ENCODE peak calls at places on chromosome 13, in eight cellular contexts. One of them, this sample, is unnamed.

GRCh38 chr13:67052550-67053237 is 177.4 kb downstream of the PCDH9 start:
- DNase-seq in HL-60: no peak
- DNase-seq in amniotic stem cell: no peak
- DNase-seq in activated naive CD4-positive, alpha-beta T cell treated with Interleukin-2 at 50 U/mL for 16 hours: no peak
- DNase-seq in BE2C: no peak
- DNase-seq in RWPE1: no peak
- DNase-seq in RCC 7860: no peak
- DNase-seq in SK-N-DZ: peak; percentile 22
- DNase-seq in this sample: no peak

GRCh38 chr13:60509601-60510386 is 112.8 kb downstream of the TDRD3 start:
- DNase-seq in HL-60: no peak
- DNase-seq in amniotic stem cell: no peak
- DNase-seq in activated naive CD4-positive, alpha-beta T cell treated with Interleukin-2 at 50 U/mL for 16 hours: no peak
- DNase-seq in BE2C: no peak
- DNase-seq in RWPE1: peak; percentile 1
- DNase-seq in RCC 7860: peak; percentile 25
- DNase-seq in SK-N-DZ: no peak
- DNase-seq in this sample: no peak

GRCh38 chr13:27370305-27370853 is 54.0 kb upstream of the GTF3A start:
- DNase-seq in HL-60: no peak
- DNase-seq in amniotic stem cell: no peak
- DNase-seq in activated naive CD4-positive, alpha-beta T cell treated with Interleukin-2 at 50 U/mL for 16 hours: no peak
- DNase-seq in BE2C: no peak
- DNase-seq in RWPE1: no peak
- DNase-seq in RCC 7860: no peak
- DNase-seq in SK-N-DZ: no peak
- DNase-seq in this sample: no peak

GRCh38 chr13:50474094-50474654 is 369.3 kb downstream of the DLEU7 start:
- DNase-seq in HL-60: no peak
- DNase-seq in amniotic stem cell: no peak
- DNase-seq in activated naive CD4-positive, alpha-beta T cell treated with Interleukin-2 at 50 U/mL for 16 hours: no peak
- DNase-seq in BE2C: no peak
- DNase-seq in RWPE1: no peak
- DNase-seq in RCC 7860: no peak
- DNase-seq in SK-N-DZ: no peak
- DNase-seq in this sample: no peak

GRCh38 chr13:97205971-97206370 is 16.2 kb upstream of the MBNL2 start:
- DNase-seq in HL-60: no peak
- DNase-seq in amniotic stem cell: no peak
- DNase-seq in activated naive CD4-positive, alpha-beta T cell treated with Interleukin-2 at 50 U/mL for 16 hours: no peak
- DNase-seq in BE2C: no peak
- DNase-seq in RWPE1: peak; percentile 48
- DNase-seq in RCC 7860: peak; percentile 46
- DNase-seq in SK-N-DZ: peak; percentile 63
- DNase-seq in this sample: no peak

GRCh38 chr13:46860734-46861133 is 36.1 kb downstream of the HTR2A start:
- DNase-seq in HL-60: no peak
- DNase-seq in amniotic stem cell: no peak
- DNase-seq in activated naive CD4-positive, alpha-beta T cell treated with Interleukin-2 at 50 U/mL for 16 hours: no peak
- DNase-seq in BE2C: peak; percentile 16
- DNase-seq in RWPE1: no peak
- DNase-seq in RCC 7860: no peak
- DNase-seq in SK-N-DZ: no peak
- DNase-seq in this sample: no peak

GRCh38 chr13:61052175-61052574 is 363.5 kb downstream of the PCDH20 start:
- DNase-seq in HL-60: no peak
- DNase-seq in amniotic stem cell: no peak
- DNase-seq in activated naive CD4-positive, alpha-beta T cell treated with Interleukin-2 at 50 U/mL for 16 hours: no peak
- DNase-seq in BE2C: no peak
- DNase-seq in RWPE1: no peak
- DNase-seq in RCC 7860: no peak
- DNase-seq in SK-N-DZ: no peak
- DNase-seq in this sample: no peak

GRCh38 chr13:35736876-35737275 is 260.4 kb upstream of the MAB21L1 start:
- DNase-seq in HL-60: no peak
- DNase-seq in amniotic stem cell: no peak
- DNase-seq in activated naive CD4-positive, alpha-beta T cell treated with Interleukin-2 at 50 U/mL for 16 hours: no peak
- DNase-seq in BE2C: no peak
- DNase-seq in RWPE1: no peak
- DNase-seq in RCC 7860: no peak
- DNase-seq in SK-N-DZ: no peak
- DNase-seq in this sample: no peak

GRCh38 chr13:34361528-34361927 is 543.6 kb downstream of the RFC3 start:
- DNase-seq in HL-60: no peak
- DNase-seq in amniotic stem cell: peak; percentile 25
- DNase-seq in activated naive CD4-positive, alpha-beta T cell treated with Interleukin-2 at 50 U/mL for 16 hours: no peak
- DNase-seq in BE2C: peak; percentile 25
- DNase-seq in RWPE1: no peak
- DNase-seq in RCC 7860: no peak
- DNase-seq in SK-N-DZ: no peak
- DNase-seq in this sample: no peak

GRCh38 chr13:64263285-64263684 is 2847.6 kb upstream of the PCDH20 start:
- DNase-seq in HL-60: no peak
- DNase-seq in amniotic stem cell: no peak
- DNase-seq in activated naive CD4-positive, alpha-beta T cell treated with Interleukin-2 at 50 U/mL for 16 hours: no peak
- DNase-seq in BE2C: no peak
- DNase-seq in RWPE1: no peak
- DNase-seq in RCC 7860: no peak
- DNase-seq in SK-N-DZ: no peak
- DNase-seq in this sample: no peak

GRCh38 chr13:87123987-87124784 is 547.0 kb upstream of the SLITRK5 start:
- DNase-seq in HL-60: peak; percentile 88
- DNase-seq in amniotic stem cell: no peak
- DNase-seq in activated naive CD4-positive, alpha-beta T cell treated with Interleukin-2 at 50 U/mL for 16 hours: no peak
- DNase-seq in BE2C: no peak
- DNase-seq in RWPE1: peak; percentile 82
- DNase-seq in RCC 7860: peak; percentile 99
- DNase-seq in SK-N-DZ: no peak
- DNase-seq in this sample: peak; percentile 64

GRCh38 chr13:31200636-31200970 is 828 bp downstream of the B3GLCT start:
- DNase-seq in HL-60: no peak
- DNase-seq in amniotic stem cell: no peak
- DNase-seq in activated naive CD4-positive, alpha-beta T cell treated with Interleukin-2 at 50 U/mL for 16 hours: peak; percentile 50
- DNase-seq in BE2C: peak; percentile 76
- DNase-seq in RWPE1: peak; percentile 25
- DNase-seq in RCC 7860: peak; percentile 13
- DNase-seq in SK-N-DZ: peak; percentile 59
- DNase-seq in this sample: peak; percentile 35

GRCh38 chr13:27622102-27622820 is 569 bp downstream of the POLR1D start:
- DNase-seq in HL-60: no peak
- DNase-seq in amniotic stem cell: no peak
- DNase-seq in activated naive CD4-positive, alpha-beta T cell treated with Interleukin-2 at 50 U/mL for 16 hours: no peak
- DNase-seq in BE2C: no peak
- DNase-seq in RWPE1: no peak
- DNase-seq in RCC 7860: no peak
- DNase-seq in SK-N-DZ: no peak
- DNase-seq in this sample: no peak

GRCh38 chr13:76764429-76764828 is 121.8 kb downstream of the KCTD12 start:
- DNase-seq in HL-60: peak; percentile 62
- DNase-seq in amniotic stem cell: no peak
- DNase-seq in activated naive CD4-positive, alpha-beta T cell treated with Interleukin-2 at 50 U/mL for 16 hours: no peak
- DNase-seq in BE2C: no peak
- DNase-seq in RWPE1: no peak
- DNase-seq in RCC 7860: no peak
- DNase-seq in SK-N-DZ: no peak
- DNase-seq in this sample: no peak

GRCh38 chr13:28579334-28579733 is 79.6 kb upstream of the POMP start:
- DNase-seq in HL-60: no peak
- DNase-seq in amniotic stem cell: no peak
- DNase-seq in activated naive CD4-positive, alpha-beta T cell treated with Interleukin-2 at 50 U/mL for 16 hours: no peak
- DNase-seq in BE2C: no peak
- DNase-seq in RWPE1: no peak
- DNase-seq in RCC 7860: no peak
- DNase-seq in SK-N-DZ: no peak
- DNase-seq in this sample: no peak

GRCh38 chr13:58488251-58488650 is 856.7 kb downstream of the PCDH17 start:
- DNase-seq in HL-60: no peak
- DNase-seq in amniotic stem cell: no peak
- DNase-seq in activated naive CD4-positive, alpha-beta T cell treated with Interleukin-2 at 50 U/mL for 16 hours: no peak
- DNase-seq in BE2C: no peak
- DNase-seq in RWPE1: no peak
- DNase-seq in RCC 7860: no peak
- DNase-seq in SK-N-DZ: no peak
- DNase-seq in this sample: no peak

GRCh38 chr13:31914843-31915242 is 116.7 kb upstream of the FRY start:
- DNase-seq in HL-60: no peak
- DNase-seq in amniotic stem cell: no peak
- DNase-seq in activated naive CD4-positive, alpha-beta T cell treated with Interleukin-2 at 50 U/mL for 16 hours: no peak
- DNase-seq in BE2C: no peak
- DNase-seq in RWPE1: no peak
- DNase-seq in RCC 7860: no peak
- DNase-seq in SK-N-DZ: peak; percentile 61
- DNase-seq in this sample: no peak

GRCh38 chr13:27797228-27797624 is 4.9 kb downstream of the GSX1 start:
- DNase-seq in HL-60: no peak
- DNase-seq in amniotic stem cell: no peak
- DNase-seq in activated naive CD4-positive, alpha-beta T cell treated with Interleukin-2 at 50 U/mL for 16 hours: no peak
- DNase-seq in BE2C: peak; percentile 34
- DNase-seq in RWPE1: peak; percentile 22
- DNase-seq in RCC 7860: peak; percentile 16
- DNase-seq in SK-N-DZ: peak; percentile 8
- DNase-seq in this sample: no peak

GRCh38 chr13:32381539-32381938 is 46.4 kb downstream of the N4BP2L1 start:
- DNase-seq in HL-60: no peak
- DNase-seq in amniotic stem cell: no peak
- DNase-seq in activated naive CD4-positive, alpha-beta T cell treated with Interleukin-2 at 50 U/mL for 16 hours: no peak
- DNase-seq in BE2C: peak; percentile 19
- DNase-seq in RWPE1: no peak
- DNase-seq in RCC 7860: no peak
- DNase-seq in SK-N-DZ: peak; percentile 10
- DNase-seq in this sample: no peak

GRCh38 chr13:40315416-40316064 is 350.9 kb downstream of the FOXO1 start:
- DNase-seq in HL-60: no peak
- DNase-seq in amniotic stem cell: no peak
- DNase-seq in activated naive CD4-positive, alpha-beta T cell treated with Interleukin-2 at 50 U/mL for 16 hours: peak; percentile 57
- DNase-seq in BE2C: no peak
- DNase-seq in RWPE1: peak; percentile 5
- DNase-seq in RCC 7860: no peak
- DNase-seq in SK-N-DZ: peak; percentile 6
- DNase-seq in this sample: no peak

GRCh38 chr13:51019026-51019425 is 92.0 kb downstream of the C13orf42 start:
- DNase-seq in HL-60: no peak
- DNase-seq in amniotic stem cell: no peak
- DNase-seq in activated naive CD4-positive, alpha-beta T cell treated with Interleukin-2 at 50 U/mL for 16 hours: no peak
- DNase-seq in BE2C: no peak
- DNase-seq in RWPE1: no peak
- DNase-seq in RCC 7860: no peak
- DNase-seq in SK-N-DZ: no peak
- DNase-seq in this sample: no peak

GRCh38 chr13:102877285-102877684 is 31.5 kb downstream of the ERCC5 start:
- DNase-seq in HL-60: no peak
- DNase-seq in amniotic stem cell: no peak
- DNase-seq in activated naive CD4-positive, alpha-beta T cell treated with Interleukin-2 at 50 U/mL for 16 hours: no peak
- DNase-seq in BE2C: no peak
- DNase-seq in RWPE1: no peak
- DNase-seq in RCC 7860: peak; percentile 20
- DNase-seq in SK-N-DZ: no peak
- DNase-seq in this sample: no peak

GRCh38 chr13:106566682-106567420 is 1.1 kb downstream of the ARGLU1 start:
- DNase-seq in HL-60: no peak
- DNase-seq in amniotic stem cell: peak; percentile 22
- DNase-seq in activated naive CD4-positive, alpha-beta T cell treated with Interleukin-2 at 50 U/mL for 16 hours: peak; percentile 42
- DNase-seq in BE2C: peak; percentile 68
- DNase-seq in RWPE1: peak; percentile 60
- DNase-seq in RCC 7860: peak; percentile 12
- DNase-seq in SK-N-DZ: peak; percentile 71
- DNase-seq in this sample: peak; percentile 43

GRCh38 chr13:73833331-73834070 is 300.7 kb downstream of the KLF12 start:
- DNase-seq in HL-60: no peak
- DNase-seq in amniotic stem cell: no peak
- DNase-seq in activated naive CD4-positive, alpha-beta T cell treated with Interleukin-2 at 50 U/mL for 16 hours: no peak
- DNase-seq in BE2C: no peak
- DNase-seq in RWPE1: no peak
- DNase-seq in RCC 7860: no peak
- DNase-seq in SK-N-DZ: no peak
- DNase-seq in this sample: no peak

GRCh38 chr13:51797664-51798488 is 6.1 kb downstream of the DHRS12 start:
- DNase-seq in HL-60: no peak
- DNase-seq in amniotic stem cell: peak; percentile 46
- DNase-seq in activated naive CD4-positive, alpha-beta T cell treated with Interleukin-2 at 50 U/mL for 16 hours: peak; percentile 59
- DNase-seq in BE2C: peak; percentile 73
- DNase-seq in RWPE1: peak; percentile 81
- DNase-seq in RCC 7860: peak; percentile 47
- DNase-seq in SK-N-DZ: peak; percentile 78
- DNase-seq in this sample: peak; percentile 65

GRCh38 chr13:77136902-77137420 is 110.0 kb upstream of the FBXL3 start:
- DNase-seq in HL-60: no peak
- DNase-seq in amniotic stem cell: no peak
- DNase-seq in activated naive CD4-positive, alpha-beta T cell treated with Interleukin-2 at 50 U/mL for 16 hours: no peak
- DNase-seq in BE2C: no peak
- DNase-seq in RWPE1: no peak
- DNase-seq in RCC 7860: no peak
- DNase-seq in SK-N-DZ: no peak
- DNase-seq in this sample: no peak

GRCh38 chr13:94712812-94713555 is 639 bp upstream of the SOX21 start:
- DNase-seq in HL-60: no peak
- DNase-seq in amniotic stem cell: no peak
- DNase-seq in activated naive CD4-positive, alpha-beta T cell treated with Interleukin-2 at 50 U/mL for 16 hours: no peak
- DNase-seq in BE2C: peak; percentile 50
- DNase-seq in RWPE1: peak; percentile 31
- DNase-seq in RCC 7860: no peak
- DNase-seq in SK-N-DZ: no peak
- DNase-seq in this sample: peak; percentile 86

This sample was measured in NCI-H345.